ENCODE peak calls at places on chromosomes 12 and 14, in ten cellular contexts. One of them, this sample, is unnamed.

GRCh38 chr14:89587128-89587420 is 170.0 kb upstream of the FOXN3 start:
- DNase-seq in A549: no peak
- DNase-seq in HEK293T: no peak
- DNase-seq in activated CD8-positive, alpha-beta memory T cell treated with anti-CD3 and anti-CD28 coated beads for 48 hours: no peak
- DNase-seq in prostate gland: no peak
- DNase-seq in foreskin melanocyte: no peak
- DNase-seq in NCI-H1930: no peak
- DNase-seq in CD4-positive, CD25-positive, alpha-beta regulatory T cell: no peak
- DNase-seq in neural crest cell: no peak
- DNase-seq in HS-5: no peak
- DNase-seq in this sample: no peak

GRCh38 chr12:12365931-12366431 is 9.1 kb downstream of the BORCS5 start:
- DNase-seq in A549: no peak
- DNase-seq in HEK293T: no peak
- DNase-seq in activated CD8-positive, alpha-beta memory T cell treated with anti-CD3 and anti-CD28 coated beads for 48 hours: no peak
- DNase-seq in prostate gland: no peak
- DNase-seq in foreskin melanocyte: no peak
- DNase-seq in NCI-H1930: no peak
- DNase-seq in CD4-positive, CD25-positive, alpha-beta regulatory T cell: no peak
- DNase-seq in neural crest cell: no peak
- DNase-seq in HS-5: no peak
- DNase-seq in this sample: no peak

GRCh38 chr12:92987362-92987761 is 58.3 kb upstream of the EEA1 start:
- DNase-seq in A549: peak
- DNase-seq in HEK293T: peak
- DNase-seq in activated CD8-positive, alpha-beta memory T cell treated with anti-CD3 and anti-CD28 coated beads for 48 hours: no peak
- DNase-seq in prostate gland: peak
- DNase-seq in foreskin melanocyte: peak
- DNase-seq in NCI-H1930: peak
- DNase-seq in CD4-positive, CD25-positive, alpha-beta regulatory T cell: peak
- DNase-seq in neural crest cell: peak
- DNase-seq in HS-5: no peak
- DNase-seq in this sample: no peak

GRCh38 chr12:94140556-94140955 is 7.8 kb upstream of the PLXNC1 start:
- DNase-seq in A549: no peak
- DNase-seq in HEK293T: no peak
- DNase-seq in activated CD8-positive, alpha-beta memory T cell treated with anti-CD3 and anti-CD28 coated beads for 48 hours: no peak
- DNase-seq in prostate gland: no peak
- DNase-seq in foreskin melanocyte: no peak
- DNase-seq in NCI-H1930: no peak
- DNase-seq in CD4-positive, CD25-positive, alpha-beta regulatory T cell: peak
- DNase-seq in neural crest cell: peak
- DNase-seq in HS-5: no peak
- DNase-seq in this sample: no peak

GRCh38 chr12:31214626-31215520 is 111.1 kb downstream of the SINHCAF start:
- DNase-seq in A549: no peak
- DNase-seq in HEK293T: no peak
- DNase-seq in activated CD8-positive, alpha-beta memory T cell treated with anti-CD3 and anti-CD28 coated beads for 48 hours: no peak
- DNase-seq in prostate gland: no peak
- DNase-seq in foreskin melanocyte: no peak
- DNase-seq in NCI-H1930: no peak
- DNase-seq in CD4-positive, CD25-positive, alpha-beta regulatory T cell: no peak
- DNase-seq in neural crest cell: no peak
- DNase-seq in HS-5: no peak
- DNase-seq in this sample: no peak

GRCh38 chr14:104927432-104927816 is 2.7 kb downstream of the PLD4 start:
- DNase-seq in A549: no peak
- DNase-seq in HEK293T: no peak
- DNase-seq in activated CD8-positive, alpha-beta memory T cell treated with anti-CD3 and anti-CD28 coated beads for 48 hours: no peak
- DNase-seq in prostate gland: no peak
- DNase-seq in foreskin melanocyte: no peak
- DNase-seq in NCI-H1930: no peak
- DNase-seq in CD4-positive, CD25-positive, alpha-beta regulatory T cell: no peak
- DNase-seq in neural crest cell: no peak
- DNase-seq in HS-5: no peak
- DNase-seq in this sample: peak

GRCh38 chr12:67697443-67697842 is 48.9 kb downstream of the DYRK2 start:
- DNase-seq in A549: no peak
- DNase-seq in HEK293T: no peak
- DNase-seq in activated CD8-positive, alpha-beta memory T cell treated with anti-CD3 and anti-CD28 coated beads for 48 hours: no peak
- DNase-seq in prostate gland: no peak
- DNase-seq in foreskin melanocyte: no peak
- DNase-seq in NCI-H1930: no peak
- DNase-seq in CD4-positive, CD25-positive, alpha-beta regulatory T cell: peak
- DNase-seq in neural crest cell: no peak
- DNase-seq in HS-5: no peak
- DNase-seq in this sample: no peak

GRCh38 chr12:25054783-25055144 is 105.9 kb upstream of the BCAT1 start:
- DNase-seq in A549: no peak
- DNase-seq in HEK293T: no peak
- DNase-seq in activated CD8-positive, alpha-beta memory T cell treated with anti-CD3 and anti-CD28 coated beads for 48 hours: peak
- DNase-seq in prostate gland: no peak
- DNase-seq in foreskin melanocyte: peak
- DNase-seq in NCI-H1930: no peak
- DNase-seq in CD4-positive, CD25-positive, alpha-beta regulatory T cell: peak
- DNase-seq in neural crest cell: no peak
- DNase-seq in HS-5: no peak
- DNase-seq in this sample: peak

GRCh38 chr12:110354172-110354780 is 49.2 kb downstream of the ANAPC7 start:
- DNase-seq in A549: no peak
- DNase-seq in HEK293T: no peak
- DNase-seq in activated CD8-positive, alpha-beta memory T cell treated with anti-CD3 and anti-CD28 coated beads for 48 hours: no peak
- DNase-seq in prostate gland: no peak
- DNase-seq in foreskin melanocyte: no peak
- DNase-seq in NCI-H1930: no peak
- DNase-seq in CD4-positive, CD25-positive, alpha-beta regulatory T cell: no peak
- DNase-seq in neural crest cell: no peak
- DNase-seq in HS-5: no peak
- DNase-seq in this sample: no peak

GRCh38 chr14:105102361-105102760 is 37.1 kb upstream of the GPR132 start:
- DNase-seq in A549: no peak
- DNase-seq in HEK293T: no peak
- DNase-seq in activated CD8-positive, alpha-beta memory T cell treated with anti-CD3 and anti-CD28 coated beads for 48 hours: no peak
- DNase-seq in prostate gland: no peak
- DNase-seq in foreskin melanocyte: peak
- DNase-seq in NCI-H1930: no peak
- DNase-seq in CD4-positive, CD25-positive, alpha-beta regulatory T cell: no peak
- DNase-seq in neural crest cell: no peak
- DNase-seq in HS-5: no peak
- DNase-seq in this sample: no peak

GRCh38 chr12:125284945-125285344 is 219.7 kb downstream of the AACS start:
- DNase-seq in A549: no peak
- DNase-seq in HEK293T: no peak
- DNase-seq in activated CD8-positive, alpha-beta memory T cell treated with anti-CD3 and anti-CD28 coated beads for 48 hours: no peak
- DNase-seq in prostate gland: no peak
- DNase-seq in foreskin melanocyte: no peak
- DNase-seq in NCI-H1930: no peak
- DNase-seq in CD4-positive, CD25-positive, alpha-beta regulatory T cell: no peak
- DNase-seq in neural crest cell: no peak
- DNase-seq in HS-5: no peak
- DNase-seq in this sample: no peak

GRCh38 chr12:76942276-76942675 is 63.5 kb upstream of the CSRP2 start:
- DNase-seq in A549: no peak
- DNase-seq in HEK293T: no peak
- DNase-seq in activated CD8-positive, alpha-beta memory T cell treated with anti-CD3 and anti-CD28 coated beads for 48 hours: no peak
- DNase-seq in prostate gland: no peak
- DNase-seq in foreskin melanocyte: peak
- DNase-seq in NCI-H1930: no peak
- DNase-seq in CD4-positive, CD25-positive, alpha-beta regulatory T cell: no peak
- DNase-seq in neural crest cell: no peak
- DNase-seq in HS-5: peak
- DNase-seq in this sample: no peak

GRCh38 chr14:28613526-28613925 is 153.1 kb upstream of the FOXG1 start:
- DNase-seq in A549: no peak
- DNase-seq in HEK293T: no peak
- DNase-seq in activated CD8-positive, alpha-beta memory T cell treated with anti-CD3 and anti-CD28 coated beads for 48 hours: no peak
- DNase-seq in prostate gland: no peak
- DNase-seq in foreskin melanocyte: no peak
- DNase-seq in NCI-H1930: no peak
- DNase-seq in CD4-positive, CD25-positive, alpha-beta regulatory T cell: no peak
- DNase-seq in neural crest cell: no peak
- DNase-seq in HS-5: no peak
- DNase-seq in this sample: no peak

GRCh38 chr12:46400406-46400805 is 27.8 kb upstream of the SLC38A2 start:
- DNase-seq in A549: no peak
- DNase-seq in HEK293T: no peak
- DNase-seq in activated CD8-positive, alpha-beta memory T cell treated with anti-CD3 and anti-CD28 coated beads for 48 hours: no peak
- DNase-seq in prostate gland: no peak
- DNase-seq in foreskin melanocyte: no peak
- DNase-seq in NCI-H1930: no peak
- DNase-seq in CD4-positive, CD25-positive, alpha-beta regulatory T cell: no peak
- DNase-seq in neural crest cell: no peak
- DNase-seq in HS-5: peak
- DNase-seq in this sample: no peak

GRCh38 chr14:65470404-65470880 is 57.9 kb downstream of the FUT8 start:
- DNase-seq in A549: no peak
- DNase-seq in HEK293T: no peak
- DNase-seq in activated CD8-positive, alpha-beta memory T cell treated with anti-CD3 and anti-CD28 coated beads for 48 hours: no peak
- DNase-seq in prostate gland: no peak
- DNase-seq in foreskin melanocyte: no peak
- DNase-seq in NCI-H1930: no peak
- DNase-seq in CD4-positive, CD25-positive, alpha-beta regulatory T cell: no peak
- DNase-seq in neural crest cell: no peak
- DNase-seq in HS-5: no peak
- DNase-seq in this sample: no peak

GRCh38 chr12:66025477-66025876 is 105.1 kb downstream of the LLPH start:
- DNase-seq in A549: no peak
- DNase-seq in HEK293T: no peak
- DNase-seq in activated CD8-positive, alpha-beta memory T cell treated with anti-CD3 and anti-CD28 coated beads for 48 hours: no peak
- DNase-seq in prostate gland: no peak
- DNase-seq in foreskin melanocyte: no peak
- DNase-seq in NCI-H1930: no peak
- DNase-seq in CD4-positive, CD25-positive, alpha-beta regulatory T cell: no peak
- DNase-seq in neural crest cell: no peak
- DNase-seq in HS-5: no peak
- DNase-seq in this sample: no peak

GRCh38 chr12:130335517-130336392 is 1.9 kb upstream of the PIWIL1 start:
- DNase-seq in A549: peak
- DNase-seq in HEK293T: peak
- DNase-seq in activated CD8-positive, alpha-beta memory T cell treated with anti-CD3 and anti-CD28 coated beads for 48 hours: no peak
- DNase-seq in prostate gland: peak
- DNase-seq in foreskin melanocyte: peak
- DNase-seq in NCI-H1930: peak
- DNase-seq in CD4-positive, CD25-positive, alpha-beta regulatory T cell: peak
- DNase-seq in neural crest cell: peak
- DNase-seq in HS-5: no peak
- DNase-seq in this sample: peak

GRCh38 chr12:55932546-55932919 is 1.6 kb downstream of the DGKA start:
- DNase-seq in A549: no peak
- DNase-seq in HEK293T: no peak
- DNase-seq in activated CD8-positive, alpha-beta memory T cell treated with anti-CD3 and anti-CD28 coated beads for 48 hours: no peak
- DNase-seq in prostate gland: no peak
- DNase-seq in foreskin melanocyte: no peak
- DNase-seq in NCI-H1930: no peak
- DNase-seq in CD4-positive, CD25-positive, alpha-beta regulatory T cell: peak
- DNase-seq in neural crest cell: no peak
- DNase-seq in HS-5: no peak
- DNase-seq in this sample: peak

GRCh38 chr14:91866511-91867295 is 633 bp downstream of the TC2N start:
- DNase-seq in A549: no peak
- DNase-seq in HEK293T: no peak
- DNase-seq in activated CD8-positive, alpha-beta memory T cell treated with anti-CD3 and anti-CD28 coated beads for 48 hours: no peak
- DNase-seq in prostate gland: no peak
- DNase-seq in foreskin melanocyte: no peak
- DNase-seq in NCI-H1930: no peak
- DNase-seq in CD4-positive, CD25-positive, alpha-beta regulatory T cell: peak
- DNase-seq in neural crest cell: no peak
- DNase-seq in HS-5: no peak
- DNase-seq in this sample: no peak

GRCh38 chr12:80314741-80315140 is 129.3 kb upstream of the PTPRQ start:
- DNase-seq in A549: no peak
- DNase-seq in HEK293T: no peak
- DNase-seq in activated CD8-positive, alpha-beta memory T cell treated with anti-CD3 and anti-CD28 coated beads for 48 hours: no peak
- DNase-seq in prostate gland: no peak
- DNase-seq in foreskin melanocyte: no peak
- DNase-seq in NCI-H1930: no peak
- DNase-seq in CD4-positive, CD25-positive, alpha-beta regulatory T cell: no peak
- DNase-seq in neural crest cell: no peak
- DNase-seq in HS-5: no peak
- DNase-seq in this sample: no peak

GRCh38 chr12:105107497-105108371 is at the start of gene WASHC4:
- DNase-seq in A549: peak
- DNase-seq in HEK293T: peak
- DNase-seq in activated CD8-positive, alpha-beta memory T cell treated with anti-CD3 and anti-CD28 coated beads for 48 hours: peak
- DNase-seq in prostate gland: peak
- DNase-seq in foreskin melanocyte: peak
- DNase-seq in NCI-H1930: peak
- DNase-seq in CD4-positive, CD25-positive, alpha-beta regulatory T cell: peak
- DNase-seq in neural crest cell: peak
- DNase-seq in HS-5: peak
- DNase-seq in this sample: peak

GRCh38 chr12:126160912-126161311 is 1095.7 kb downstream of the AACS start:
- DNase-seq in A549: no peak
- DNase-seq in HEK293T: no peak
- DNase-seq in activated CD8-positive, alpha-beta memory T cell treated with anti-CD3 and anti-CD28 coated beads for 48 hours: no peak
- DNase-seq in prostate gland: no peak
- DNase-seq in foreskin melanocyte: no peak
- DNase-seq in NCI-H1930: no peak
- DNase-seq in CD4-positive, CD25-positive, alpha-beta regulatory T cell: no peak
- DNase-seq in neural crest cell: no peak
- DNase-seq in HS-5: no peak
- DNase-seq in this sample: no peak

GRCh38 chr12:97075583-97076268 is 168.7 kb downstream of the NEDD1 start:
- DNase-seq in A549: no peak
- DNase-seq in HEK293T: no peak
- DNase-seq in activated CD8-positive, alpha-beta memory T cell treated with anti-CD3 and anti-CD28 coated beads for 48 hours: no peak
- DNase-seq in prostate gland: no peak
- DNase-seq in foreskin melanocyte: no peak
- DNase-seq in NCI-H1930: no peak
- DNase-seq in CD4-positive, CD25-positive, alpha-beta regulatory T cell: no peak
- DNase-seq in neural crest cell: no peak
- DNase-seq in HS-5: no peak
- DNase-seq in this sample: no peak

GRCh38 chr14:105849933-105850626 is 323.7 kb downstream of the TMEM121 start:
- DNase-seq in A549: no peak
- DNase-seq in HEK293T: no peak
- DNase-seq in activated CD8-positive, alpha-beta memory T cell treated with anti-CD3 and anti-CD28 coated beads for 48 hours: no peak
- DNase-seq in prostate gland: no peak
- DNase-seq in foreskin melanocyte: no peak
- DNase-seq in NCI-H1930: no peak
- DNase-seq in CD4-positive, CD25-positive, alpha-beta regulatory T cell: no peak
- DNase-seq in neural crest cell: no peak
- DNase-seq in HS-5: no peak
- DNase-seq in this sample: no peak

GRCh38 chr12:26172478-26172877 is 22.9 kb upstream of the SSPN start:
- DNase-seq in A549: no peak
- DNase-seq in HEK293T: no peak
- DNase-seq in activated CD8-positive, alpha-beta memory T cell treated with anti-CD3 and anti-CD28 coated beads for 48 hours: no peak
- DNase-seq in prostate gland: no peak
- DNase-seq in foreskin melanocyte: no peak
- DNase-seq in NCI-H1930: no peak
- DNase-seq in CD4-positive, CD25-positive, alpha-beta regulatory T cell: no peak
- DNase-seq in neural crest cell: no peak
- DNase-seq in HS-5: no peak
- DNase-seq in this sample: no peak

GRCh38 chr14:75283884-75284563 is 5.4 kb downstream of the FOS start:
- DNase-seq in A549: no peak
- DNase-seq in HEK293T: no peak
- DNase-seq in activated CD8-positive, alpha-beta memory T cell treated with anti-CD3 and anti-CD28 coated beads for 48 hours: no peak
- DNase-seq in prostate gland: no peak
- DNase-seq in foreskin melanocyte: no peak
- DNase-seq in NCI-H1930: no peak
- DNase-seq in CD4-positive, CD25-positive, alpha-beta regulatory T cell: no peak
- DNase-seq in neural crest cell: no peak
- DNase-seq in HS-5: no peak
- DNase-seq in this sample: peak

GRCh38 chr14:75431011-75431410 is 3.2 kb downstream of the JDP2 start:
- DNase-seq in A549: no peak
- DNase-seq in HEK293T: no peak
- DNase-seq in activated CD8-positive, alpha-beta memory T cell treated with anti-CD3 and anti-CD28 coated beads for 48 hours: no peak
- DNase-seq in prostate gland: no peak
- DNase-seq in foreskin melanocyte: no peak
- DNase-seq in NCI-H1930: no peak
- DNase-seq in CD4-positive, CD25-positive, alpha-beta regulatory T cell: no peak
- DNase-seq in neural crest cell: no peak
- DNase-seq in HS-5: no peak
- DNase-seq in this sample: no peak

GRCh38 chr12:124750787-124751471 is 112.7 kb downstream of the SCARB1 start:
- DNase-seq in A549: no peak
- DNase-seq in HEK293T: no peak
- DNase-seq in activated CD8-positive, alpha-beta memory T cell treated with anti-CD3 and anti-CD28 coated beads for 48 hours: no peak
- DNase-seq in prostate gland: no peak
- DNase-seq in foreskin melanocyte: no peak
- DNase-seq in NCI-H1930: no peak
- DNase-seq in CD4-positive, CD25-positive, alpha-beta regulatory T cell: no peak
- DNase-seq in neural crest cell: no peak
- DNase-seq in HS-5: no peak
- DNase-seq in this sample: no peak

This sample was measured in body of pancreas.